ENCODE peak calls at places on chromosomes 7 and 10, in nine cellular contexts. W is stimulated activated CD4-positive, alpha-beta T cell treated with anti-CD3 and anti-CD28 coated beads, Interleukin-2, amount 100 ng/mL, for 48 hours; K is astrocyte of the spinal cord; A is OCI-LY7; O is mesendoderm; L is activated T-helper 1 cell treated with anti-CD3 and anti-CD28 coated beads, Interleukin-12 subunit alpha, Interleukin-12 subunit beta, Interleukin-2, Interleukin-4 antibody, amounts not matched to agents 30 ng/mL and 10 ng/mL and 1 ng/mL, durations not matched to agents 14 hours and 24 hours and 36 hours; Z is M059J; U is anterior cingulate cortex; J is glomerular endothelial cell. S is an unnamed sample.

GRCh38 chr10:96311180-96311697 is 7.0 kb downstream of the DNTT start:
- DNase-seq in O (no peak), L (no peak), A (no peak), W (no peak), K (no peak), J (no peak), Z (no peak), U (no peak), S (no peak)

GRCh38 chr7:132755538-132756481 is 179.5 kb upstream of the PLXNA4 start:
- DNase-seq in U (no peak), A (no peak), O (no peak), Z (no peak), L (no peak), K (peak; percentile 36), W (no peak), J (no peak), S (peak; percentile 69)

GRCh38 chr7:151715661-151716338 is 161.1 kb downstream of the PRKAG2 start:
- DNase-seq in O (no peak), U (no peak), J (no peak), W (no peak), K (no peak), A (no peak), Z (no peak), L (no peak), S (no peak)

GRCh38 chr10:101001225-101002035 is 1.8 kb downstream of the LZTS2 start:
- DNase-seq in Z (peak; percentile 85), K (peak; percentile 91), A (no peak), O (peak; percentile 73), W (no peak), U (peak; percentile 37), L (no peak), J (peak; percentile 68), S (no peak)

GRCh38 chr7:6026917-6027316 is 4.3 kb upstream of the ANKRD61 start:
- DNase-seq in L (no peak), O (no peak), W (no peak), U (no peak), K (no peak), A (no peak), Z (no peak), J (no peak), S (no peak)

GRCh38 chr7:2138146-2138765 is 94.5 kb downstream of the MAD1L1 start:
- DNase-seq in O (no peak), A (no peak), K (no peak), L (no peak), J (no peak), Z (no peak), W (peak; percentile 35), U (no peak), S (no peak)

GRCh38 chr7:98186452-98187137 is 24.6 kb upstream of the BHLHA15 start:
- DNase-seq in K (peak; percentile 52), J (no peak), Z (no peak), L (no peak), W (no peak), U (no peak), O (no peak), A (no peak), S (no peak)

GRCh38 chr10:92239600-92240288 is 51.1 kb downstream of the CPEB3 start:
- DNase-seq in Z (peak; percentile 12), J (no peak), K (no peak), U (peak; percentile 23), W (peak; percentile 33), L (no peak), A (peak; percentile 38), O (peak; percentile 53), S (peak; percentile 61)

GRCh38 chr10:113680172-113681111 is 730 bp downstream of the CASP7 start:
- DNase-seq in K (peak; percentile 46), W (peak; percentile 20), O (no peak), U (no peak), Z (peak; percentile 87), A (peak; percentile 48), J (no peak), L (peak; percentile 20), S (peak; percentile 33)

S was measured in caudate nucleus.